ENCODE peak calls at places on chromosomes 16 and 17, in seven cellular contexts. M is cardiac muscle cell; Y is mammary epithelial cell; E is heart left ventricle; Z is effector memory CD4-positive, alpha-beta T cell; W is dorsolateral prefrontal cortex; H is OCI-LY7. A is an unnamed sample.

GRCh38 chr17:15999974-16000827 is 577 bp downstream of the TTC19 start:
- DNase-seq in M (peak), Y (peak), E (no peak), Z (no peak), W (no peak), H (peak), A (peak)

GRCh38 chr16:23690771-23691482 is 12.2 kb downstream of the PLK1 start:
- DNase-seq in M (no peak), Y (no peak), E (no peak), Z (no peak), W (no peak), H (no peak), A (no peak)

GRCh38 chr16:72833491-72833890 is 214.4 kb downstream of the ZFHX3 start:
- DNase-seq in M (no peak), Y (no peak), E (no peak), Z (no peak), W (no peak), H (no peak), A (no peak)

GRCh38 chr17:74448774-74449173 is 16.9 kb downstream of the GPRC5C start:
- DNase-seq in M (no peak), Y (no peak), E (no peak), Z (no peak), W (no peak), H (no peak), A (no peak)

GRCh38 chr17:72587773-72588511 is 467.1 kb downstream of the SOX9 start:
- DNase-seq in M (peak), Y (peak), E (no peak), Z (no peak), W (no peak), H (peak), A (no peak)

GRCh38 chr17:60170835-60171752 is 21.3 kb downstream of the CA4 start:
- DNase-seq in M (no peak), Y (no peak), E (no peak), Z (no peak), W (peak), H (no peak), A (peak)

GRCh38 chr16:89216315-89217137 is 977 bp upstream of the ZNF778 start:
- DNase-seq in M (peak), Y (peak), E (peak), Z (peak), W (peak), H (peak), A (no peak)

GRCh38 chr16:84049403-84050060 is 6.9 kb upstream of the SLC38A8 start:
- DNase-seq in M (no peak), Y (no peak), E (no peak), Z (no peak), W (no peak), H (no peak), A (no peak)

GRCh38 chr16:4463522-4464163 is 10.8 kb downstream of the NMRAL1 start:
- DNase-seq in M (no peak), Y (peak), E (no peak), Z (no peak), W (no peak), H (no peak), A (no peak)

GRCh38 chr17:4938670-4939553 is 934 bp downstream of the SLC25A11 start:
- DNase-seq in M (no peak), Y (no peak), E (no peak), Z (no peak), W (no peak), H (peak), A (no peak)

GRCh38 chr17:60036796-60037677 is 41.7 kb downstream of the HEATR6 start:
- DNase-seq in M (peak), Y (peak), E (peak), Z (peak), W (peak), H (peak), A (peak)

GRCh38 chr17:34146440-34147043 is 108.5 kb upstream of the CCL2 start:
- DNase-seq in M (no peak), Y (no peak), E (peak), Z (no peak), W (no peak), H (peak), A (no peak)

GRCh38 chr17:65324977-65325376 is 187.8 kb downstream of the RGS9 start:
- DNase-seq in M (peak), Y (no peak), E (no peak), Z (no peak), W (no peak), H (no peak), A (no peak)

GRCh38 chr16:69410285-69410990 is 14.0 kb upstream of the CYB5B start:
- DNase-seq in M (peak), Y (peak), E (no peak), Z (no peak), W (no peak), H (no peak), A (no peak)

GRCh38 chr17:2453325-2453724 is 52.5 kb upstream of the MNT start:
- DNase-seq in M (no peak), Y (no peak), E (no peak), Z (no peak), W (no peak), H (no peak), A (no peak)

GRCh38 chr16:74578838-74579237 is 28.1 kb downstream of the GLG1 start:
- DNase-seq in M (no peak), Y (no peak), E (no peak), Z (no peak), W (no peak), H (no peak), A (no peak)

GRCh38 chr16:14089283-14089823 is 18.2 kb downstream of the MRTFB start:
- DNase-seq in M (no peak), Y (no peak), E (no peak), Z (no peak), W (no peak), H (no peak), A (no peak)

GRCh38 chr16:77579283-77579985 is 142.9 kb upstream of the NUDT7 start:
- DNase-seq in M (peak), Y (no peak), E (no peak), Z (no peak), W (no peak), H (no peak), A (no peak)

GRCh38 chr16:3248596-3248995 is 7.8 kb downstream of the MEFV start:
- DNase-seq in M (no peak), Y (no peak), E (no peak), Z (no peak), W (no peak), H (no peak), A (no peak)

GRCh38 chr17:6492892-6493674 is 48.8 kb downstream of the PIMREG start:
- DNase-seq in M (no peak), Y (no peak), E (no peak), Z (no peak), W (no peak), H (peak), A (no peak)

GRCh38 chr16:4924593-4925378 is 12.2 kb downstream of the PPL start:
- DNase-seq in M (no peak), Y (peak), E (no peak), Z (no peak), W (no peak), H (no peak), A (no peak)

GRCh38 chr17:20224379-20224778 is 215.2 kb downstream of the SPECC1 start:
- DNase-seq in M (no peak), Y (no peak), E (no peak), Z (no peak), W (no peak), H (no peak), A (no peak)

GRCh38 chr17:75759457-75759856 is 5.5 kb downstream of the GALK1 start:
- DNase-seq in M (no peak), Y (no peak), E (no peak), Z (no peak), W (no peak), H (no peak), A (no peak)

DNA sequence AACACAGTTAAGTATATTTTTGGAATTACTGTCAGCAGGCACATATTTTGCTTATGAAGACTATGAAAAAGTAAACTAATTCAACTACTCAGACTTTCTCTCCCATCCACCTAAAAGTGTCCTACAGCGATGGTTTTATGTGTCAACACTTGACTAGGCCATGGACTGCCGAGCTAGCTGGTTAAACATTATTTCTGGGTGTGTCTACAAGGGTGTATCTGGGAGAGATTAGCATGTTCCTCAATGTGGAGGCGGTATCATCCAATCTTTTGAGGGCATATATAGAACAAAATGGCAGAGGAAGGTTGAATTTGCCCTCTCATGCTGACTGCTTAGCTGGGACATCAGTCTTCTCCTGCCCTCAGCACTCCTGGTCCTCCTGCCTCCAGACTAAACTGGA is 82.7 kb upstream of the CDYL2 start:
- DNase-seq in M (no peak), Y (no peak), E (no peak), Z (no peak), W (no peak), H (no peak), A (no peak)
- H3K27ac ChIP-seq in M (no peak), Y (no peak), E (no peak), Z (no peak), W (no peak), H (no peak), A (no peak)

GRCh38 chr16:1706386-1707192 is 594 bp downstream of the MAPK8IP3 start:
- DNase-seq in M (peak), Y (no peak), E (no peak), Z (peak), W (no peak), H (peak), A (no peak)

GRCh38 chr16:1708768-1709180 is 2.8 kb downstream of the MAPK8IP3 start:
- DNase-seq in M (peak), Y (no peak), E (peak), Z (no peak), W (peak), H (no peak), A (no peak)

GRCh38 chr16:1709356-1709755 is 3.4 kb downstream of the MAPK8IP3 start:
- DNase-seq in M (no peak), Y (no peak), E (no peak), Z (no peak), W (no peak), H (no peak), A (no peak)

GRCh38 chr16:1707193-1707790 is 1.3 kb downstream of the MAPK8IP3 start:
- DNase-seq in M (peak), Y (no peak), E (no peak), Z (no peak), W (no peak), H (peak), A (no peak)

DNA sequence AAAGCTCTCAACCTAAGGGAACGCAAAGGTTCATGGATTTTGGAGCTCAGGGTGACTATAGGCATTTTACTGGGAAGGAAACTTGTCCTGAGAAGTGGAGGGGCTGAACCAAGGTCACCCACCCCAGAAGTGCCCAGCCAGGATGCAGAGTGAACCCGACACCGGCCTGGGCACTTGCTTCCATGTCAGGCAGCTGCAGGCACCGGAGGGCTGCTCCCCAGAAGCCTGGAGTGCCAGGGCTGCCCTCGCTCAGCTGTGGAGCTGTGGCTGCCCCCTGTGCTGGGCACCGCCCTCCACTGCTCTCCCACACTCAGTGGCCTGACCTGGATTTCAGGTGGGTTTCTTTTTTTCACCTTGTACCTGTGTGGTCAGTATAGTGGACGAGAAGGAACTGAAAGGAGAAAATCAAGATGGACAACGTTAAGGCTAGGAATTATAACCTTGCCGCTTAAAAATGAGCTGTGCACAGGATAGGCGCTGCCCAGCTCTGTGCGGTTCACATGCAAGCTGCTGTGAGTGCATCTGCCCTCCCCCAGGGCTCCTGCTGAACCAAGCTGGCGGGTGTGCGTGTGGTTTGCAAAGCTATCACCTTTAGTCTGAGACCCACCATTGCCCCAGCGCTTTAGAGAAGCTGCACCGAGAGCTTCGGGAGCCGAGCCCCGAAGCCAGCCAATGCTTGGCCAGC is 2.2 kb downstream of the MAPK8IP3 start:
- DNase-seq in M (no peak), Y (no peak), E (no peak), Z (no peak), W (no peak), H (no peak), A (no peak)
- H3K27ac ChIP-seq in M (peak), Y (no peak), E (peak), Z (no peak), W (peak), H (no peak), A (peak)

GRCh38 chr17:48579738-48580543 is 1.8 kb upstream of the HOXB4 start:
- DNase-seq in M (no peak), Y (peak), E (no peak), Z (no peak), W (no peak), H (no peak), A (no peak)
- H3K27ac ChIP-seq in M (no peak), Y (no peak), E (no peak), Z (no peak), W (no peak), H (no peak), A (no peak)

DNA sequence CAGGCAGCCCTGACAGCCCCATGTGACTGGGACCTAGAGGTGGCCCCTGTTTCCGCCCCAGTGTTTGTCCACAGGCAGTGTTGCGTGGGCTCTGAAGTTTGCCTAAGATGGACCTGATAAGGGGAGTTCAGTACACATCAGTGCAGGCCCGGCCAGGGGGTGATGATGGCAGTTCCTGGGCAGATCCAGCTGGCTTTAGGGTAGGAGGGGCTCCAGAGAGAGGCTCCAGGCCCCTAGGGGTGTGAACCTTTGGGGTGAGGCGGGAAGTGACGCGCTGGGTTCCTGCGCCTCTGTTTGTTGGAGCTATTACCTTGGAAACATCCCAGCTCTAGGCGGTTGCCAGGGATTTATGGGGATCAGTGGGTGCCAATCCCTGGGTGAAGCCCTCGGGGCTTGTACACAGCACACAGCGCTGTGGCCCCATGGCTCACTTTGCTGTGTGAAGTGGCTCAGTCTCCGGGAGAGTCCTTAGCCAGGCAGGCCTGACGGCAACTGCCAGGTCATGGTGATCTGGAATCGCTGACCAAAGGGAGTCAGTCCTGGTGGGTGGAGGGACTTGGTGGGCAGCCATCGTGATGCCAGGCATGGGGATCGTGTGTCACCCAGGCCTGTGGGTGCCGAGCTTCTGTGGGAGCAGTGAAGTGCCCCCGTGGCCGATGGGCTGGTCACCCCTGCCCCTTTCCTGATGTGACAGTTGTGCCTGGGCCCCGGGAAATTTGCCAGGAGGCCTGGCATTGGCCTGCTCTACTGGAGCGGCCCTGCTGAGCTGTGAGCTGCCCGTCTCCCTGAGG is 146.1 kb downstream of the SEC14L1 start:
- DNase-seq in M (peak), Y (peak), E (peak), Z (no peak), W (no peak), H (no peak), A (no peak)
- H3K27ac ChIP-seq in M (peak), Y (peak), E (no peak), Z (no peak), W (no peak), H (no peak), A (no peak)

GRCh38 chr17:35433075-35433894 is 985 bp upstream of the SLFN12 start:
- DNase-seq in M (peak), Y (peak), E (peak), Z (peak), W (no peak), H (no peak), A (no peak)
- H3K27ac ChIP-seq in M (no peak), Y (peak), E (peak), Z (peak), W (peak), H (no peak), A (peak)

A was measured in substantia nigra.